ENCODE peak calls at places on chromosomes 5 and 9, in nine cellular contexts. E, O, P, Q, N, X, K, C and I are unnamed samples.

GRCh38 chr5:98173334-98173733 is 600.1 kb upstream of the RGMB start:
- DNase-seq in N (no peak), E (no peak), P (peak), C (no peak), X (peak), Q (no peak), O (no peak), K (no peak), I (no peak)

GRCh38 chr9:71690058-71690691 is 78.1 kb downstream of the CEMIP2 start:
- DNase-seq in Q (no peak), C (no peak), N (no peak), K (no peak), X (no peak), O (no peak), P (no peak), E (no peak), I (no peak)

GRCh38 chr5:90020575-90021535 is 388.7 kb downstream of the CETN3 start:
- DNase-seq in Q (peak), N (no peak), E (no peak), K (no peak), C (no peak), O (no peak), P (peak), X (peak), I (no peak)

GRCh38 chr9:132806723-132807421 is 71.2 kb downstream of the AK8 start:
- DNase-seq in E (no peak), X (no peak), N (no peak), O (no peak), C (no peak), K (no peak), Q (no peak), P (no peak), I (no peak)

GRCh38 chr5:55402199-55402598 is 94.4 kb downstream of the MTREX start:
- DNase-seq in K (no peak), P (no peak), O (no peak), C (no peak), E (no peak), X (no peak), Q (no peak), N (no peak), I (no peak)

GRCh38 chr5:145068696-145069095 is 766.4 kb downstream of the PRELID2 start:
- DNase-seq in Q (no peak), O (no peak), P (no peak), X (no peak), E (no peak), C (no peak), N (no peak), K (no peak), I (no peak)

GRCh38 chr5:73973135-73973534 is 347.1 kb downstream of the ARHGEF28 start:
- DNase-seq in X (no peak), Q (no peak), C (no peak), K (no peak), N (no peak), P (no peak), O (no peak), E (no peak), I (no peak)

GRCh38 chr5:162037431-162037830 is 30.1 kb upstream of the GABRG2 start:
- DNase-seq in K (no peak), N (no peak), Q (no peak), X (no peak), E (no peak), O (no peak), P (no peak), C (no peak), I (no peak)

GRCh38 chr9:98709968-98710965 is 1.5 kb upstream of the GABBR2 start:
- DNase-seq in E (no peak), P (no peak), X (peak), K (no peak), N (no peak), C (no peak), O (no peak), Q (peak), I (no peak)

GRCh38 chr5:137688248-137688840 is 47.5 kb downstream of the KLHL3 start:
- DNase-seq in K (no peak), X (no peak), E (no peak), C (no peak), Q (peak), N (no peak), O (no peak), P (no peak), I (no peak)

GRCh38 chr5:18527017-18527416 is 892.8 kb downstream of the TAF11L14 start:
- DNase-seq in K (no peak), X (no peak), N (no peak), Q (no peak), C (no peak), O (no peak), E (no peak), P (no peak), I (no peak)

GRCh38 chr5:146188358-146188757 is 5.9 kb upstream of the LARS1 start:
- DNase-seq in P (no peak), K (no peak), X (peak), Q (no peak), E (no peak), N (no peak), O (no peak), C (no peak), I (no peak)

GRCh38 chr9:115997923-115998322 is 155.7 kb upstream of the PAPPA start:
- DNase-seq in C (no peak), E (no peak), X (peak), N (no peak), O (no peak), Q (no peak), P (peak), K (no peak), I (no peak)

GRCh38 chr5:74977475-74977874 is 74.9 kb downstream of the GCNT4 start:
- DNase-seq in E (no peak), P (no peak), K (no peak), O (no peak), N (no peak), Q (no peak), X (peak), C (no peak), I (no peak)

GRCh38 chr5:10894445-10895054 is 133.5 kb upstream of the DAP start:
- DNase-seq in P (no peak), C (no peak), N (no peak), X (no peak), O (no peak), E (no peak), K (no peak), Q (no peak), I (no peak)

GRCh38 chr5:172502969-172503368 is 48.6 kb upstream of the SH3PXD2B start:
- DNase-seq in E (no peak), Q (no peak), K (no peak), N (peak), O (no peak), X (no peak), C (no peak), P (no peak), I (no peak)

GRCh38 chr9:77158772-77159513 is 18.4 kb upstream of the VPS13A start:
- DNase-seq in X (peak), C (no peak), K (no peak), Q (no peak), N (no peak), E (no peak), O (no peak), P (no peak), I (no peak)

GRCh38 chr9:130497139-130497538 is 52.4 kb downstream of the ASS1 start:
- DNase-seq in N (no peak), P (no peak), C (no peak), E (no peak), O (no peak), K (no peak), X (no peak), Q (no peak), I (no peak)

GRCh38 chr5:7080501-7080900 is 315.4 kb upstream of the ADCY2 start:
- DNase-seq in C (no peak), P (no peak), K (no peak), Q (no peak), X (no peak), E (no peak), O (no peak), N (no peak), I (no peak)

GRCh38 chr5:15718411-15719178 is 218.6 kb downstream of the FBXL7 start:
- DNase-seq in X (no peak), K (no peak), N (no peak), C (no peak), Q (peak), E (no peak), P (no peak), O (no peak), I (no peak)

GRCh38 chr9:121259498-121259897 is 8.5 kb upstream of the GSN start:
- DNase-seq in N (no peak), K (no peak), C (no peak), O (no peak), Q (no peak), P (no peak), X (no peak), E (no peak), I (no peak)